ENCODE peak calls at places on chromosomes 4 and X, in seven cellular contexts. One of them, this sample, is unnamed.

GRCh38 chr4:16859031-16859430 is 39.4 kb downstream of the LDB2 start:
- DNase-seq in SK-N-SH: no peak
- DNase-seq in HCT116: no peak
- DNase-seq in K562: no peak
- DNase-seq in H1: no peak
- DNase-seq in HepG2: no peak
- DNase-seq in GM12878: no peak
- DNase-seq in this sample: no peak

GRCh38 chr4:156298230-156298629 is 344.6 kb upstream of the CTSO start:
- DNase-seq in SK-N-SH: no peak
- DNase-seq in HCT116: no peak
- DNase-seq in K562: no peak
- DNase-seq in H1: no peak
- DNase-seq in HepG2: no peak
- DNase-seq in GM12878: no peak
- DNase-seq in this sample: no peak

GRCh38 chrX:7083468-7084396 is 63.8 kb upstream of the STS start:
- DNase-seq in SK-N-SH: no peak
- DNase-seq in HCT116: peak
- DNase-seq in K562: no peak
- DNase-seq in H1: no peak
- DNase-seq in HepG2: no peak
- DNase-seq in GM12878: peak
- DNase-seq in this sample: no peak

GRCh38 chrX:152637649-152638442 is at the start of gene GABRQ:
- DNase-seq in SK-N-SH: peak
- DNase-seq in HCT116: peak
- DNase-seq in K562: peak
- DNase-seq in H1: peak
- DNase-seq in HepG2: no peak
- DNase-seq in GM12878: no peak
- DNase-seq in this sample: no peak

GRCh38 chr4:80471701-80472100 is 136.2 kb downstream of the CFAP299 start:
- DNase-seq in SK-N-SH: no peak
- DNase-seq in HCT116: no peak
- DNase-seq in K562: no peak
- DNase-seq in H1: no peak
- DNase-seq in HepG2: no peak
- DNase-seq in GM12878: no peak
- DNase-seq in this sample: peak

GRCh38 chrX:1417921-1418875 is 26.3 kb upstream of the SLC25A6 start:
- DNase-seq in SK-N-SH: no peak
- DNase-seq in HCT116: no peak
- DNase-seq in K562: no peak
- DNase-seq in H1: no peak
- DNase-seq in HepG2: no peak
- DNase-seq in GM12878: no peak
- DNase-seq in this sample: no peak

GRCh38 chr4:141427726-141428296 is 207.1 kb downstream of the ZNF330 start:
- DNase-seq in SK-N-SH: no peak
- DNase-seq in HCT116: no peak
- DNase-seq in K562: no peak
- DNase-seq in H1: no peak
- DNase-seq in HepG2: no peak
- DNase-seq in GM12878: no peak
- DNase-seq in this sample: no peak

GRCh38 chr4:154332681-154333421 is 158.7 kb downstream of the DCHS2 start:
- DNase-seq in SK-N-SH: peak
- DNase-seq in HCT116: no peak
- DNase-seq in K562: no peak
- DNase-seq in H1: peak
- DNase-seq in HepG2: no peak
- DNase-seq in GM12878: peak
- DNase-seq in this sample: no peak

GRCh38 chr4:91058345-91058744 is 931.2 kb downstream of the CCSER1 start:
- DNase-seq in SK-N-SH: no peak
- DNase-seq in HCT116: no peak
- DNase-seq in K562: no peak
- DNase-seq in H1: no peak
- DNase-seq in HepG2: no peak
- DNase-seq in GM12878: no peak
- DNase-seq in this sample: no peak

GRCh38 chrX:48493890-48494364 is 14.9 kb upstream of the PORCN start:
- DNase-seq in SK-N-SH: no peak
- DNase-seq in HCT116: peak
- DNase-seq in K562: peak
- DNase-seq in H1: peak
- DNase-seq in HepG2: peak
- DNase-seq in GM12878: no peak
- DNase-seq in this sample: peak

GRCh38 chr4:34422472-34422871 is 1821.8 kb downstream of the ARAP2 start:
- DNase-seq in SK-N-SH: no peak
- DNase-seq in HCT116: no peak
- DNase-seq in K562: no peak
- DNase-seq in H1: no peak
- DNase-seq in HepG2: no peak
- DNase-seq in GM12878: no peak
- DNase-seq in this sample: peak

GRCh38 chr4:26032572-26033320 is 118.7 kb downstream of the SMIM20 start:
- DNase-seq in SK-N-SH: no peak
- DNase-seq in HCT116: no peak
- DNase-seq in K562: no peak
- DNase-seq in H1: no peak
- DNase-seq in HepG2: peak
- DNase-seq in GM12878: no peak
- DNase-seq in this sample: no peak

GRCh38 chr4:36676139-36677050 is 395.0 kb downstream of the DTHD1 start:
- DNase-seq in SK-N-SH: no peak
- DNase-seq in HCT116: no peak
- DNase-seq in K562: no peak
- DNase-seq in H1: no peak
- DNase-seq in HepG2: no peak
- DNase-seq in GM12878: no peak
- DNase-seq in this sample: peak

GRCh38 chr4:187451776-187452175 is 543.8 kb upstream of the ZFP42 start:
- DNase-seq in SK-N-SH: no peak
- DNase-seq in HCT116: no peak
- DNase-seq in K562: no peak
- DNase-seq in H1: no peak
- DNase-seq in HepG2: no peak
- DNase-seq in GM12878: no peak
- DNase-seq in this sample: no peak

GRCh38 chr4:85929926-85930325 is 429.9 kb downstream of the MAPK10 start:
- DNase-seq in SK-N-SH: no peak
- DNase-seq in HCT116: no peak
- DNase-seq in K562: no peak
- DNase-seq in H1: peak
- DNase-seq in HepG2: peak
- DNase-seq in GM12878: no peak
- DNase-seq in this sample: peak

GRCh38 chr4:26235500-26235899 is 85.3 kb upstream of the RBPJ start:
- DNase-seq in SK-N-SH: no peak
- DNase-seq in HCT116: no peak
- DNase-seq in K562: no peak
- DNase-seq in H1: no peak
- DNase-seq in HepG2: no peak
- DNase-seq in GM12878: no peak
- DNase-seq in this sample: no peak

GRCh38 chr4:158824425-158825274 is 55.8 kb downstream of the FNIP2 start:
- DNase-seq in SK-N-SH: peak
- DNase-seq in HCT116: no peak
- DNase-seq in K562: no peak
- DNase-seq in H1: no peak
- DNase-seq in HepG2: no peak
- DNase-seq in GM12878: no peak
- DNase-seq in this sample: no peak

GRCh38 chr4:61277785-61278184 is 77.7 kb downstream of the ADGRL3 start:
- DNase-seq in SK-N-SH: no peak
- DNase-seq in HCT116: no peak
- DNase-seq in K562: no peak
- DNase-seq in H1: no peak
- DNase-seq in HepG2: no peak
- DNase-seq in GM12878: no peak
- DNase-seq in this sample: peak

GRCh38 chr4:130233377-130234047 is 1137.6 kb downstream of the C4orf33 start:
- DNase-seq in SK-N-SH: no peak
- DNase-seq in HCT116: no peak
- DNase-seq in K562: no peak
- DNase-seq in H1: no peak
- DNase-seq in HepG2: no peak
- DNase-seq in GM12878: peak
- DNase-seq in this sample: peak

GRCh38 chr4:94649381-94650128 is 108.2 kb upstream of the BMPR1B start:
- DNase-seq in SK-N-SH: no peak
- DNase-seq in HCT116: no peak
- DNase-seq in K562: no peak
- DNase-seq in H1: no peak
- DNase-seq in HepG2: no peak
- DNase-seq in GM12878: no peak
- DNase-seq in this sample: no peak

GRCh38 chrX:7448123-7448522 is 300.2 kb upstream of the PUDP start:
- DNase-seq in SK-N-SH: no peak
- DNase-seq in HCT116: no peak
- DNase-seq in K562: no peak
- DNase-seq in H1: no peak
- DNase-seq in HepG2: no peak
- DNase-seq in GM12878: no peak
- DNase-seq in this sample: no peak

GRCh38 chr4:98720871-98721480 is 62.6 kb upstream of the TSPAN5 start:
- DNase-seq in SK-N-SH: no peak
- DNase-seq in HCT116: peak
- DNase-seq in K562: no peak
- DNase-seq in H1: no peak
- DNase-seq in HepG2: no peak
- DNase-seq in GM12878: no peak
- DNase-seq in this sample: no peak

GRCh38 chrX:27987862-27988646 is 6.8 kb upstream of the DCAF8L1 start:
- DNase-seq in SK-N-SH: no peak
- DNase-seq in HCT116: no peak
- DNase-seq in K562: no peak
- DNase-seq in H1: no peak
- DNase-seq in HepG2: peak
- DNase-seq in GM12878: no peak
- DNase-seq in this sample: no peak

GRCh38 chr4:56986952-56987351 is 8.3 kb downstream of the POLR2B start:
- DNase-seq in SK-N-SH: no peak
- DNase-seq in HCT116: no peak
- DNase-seq in K562: no peak
- DNase-seq in H1: no peak
- DNase-seq in HepG2: no peak
- DNase-seq in GM12878: no peak
- DNase-seq in this sample: no peak

GRCh38 chrX:111123125-111123524 is 27.1 kb downstream of the PAK3 start:
- DNase-seq in SK-N-SH: no peak
- DNase-seq in HCT116: no peak
- DNase-seq in K562: no peak
- DNase-seq in H1: no peak
- DNase-seq in HepG2: no peak
- DNase-seq in GM12878: no peak
- DNase-seq in this sample: no peak

GRCh38 chr4:32172761-32173160 is 1452.6 kb downstream of the PCDH7 start:
- DNase-seq in SK-N-SH: no peak
- DNase-seq in HCT116: no peak
- DNase-seq in K562: no peak
- DNase-seq in H1: no peak
- DNase-seq in HepG2: no peak
- DNase-seq in GM12878: no peak
- DNase-seq in this sample: no peak
- TF ChIP-seq JUND in SK-N-SH: no peak
- TF ChIP-seq JUND in HCT116: no peak
- TF ChIP-seq JUND in K562: no peak
- TF ChIP-seq JUND in H1: no peak
- TF ChIP-seq JUND in HepG2: no peak
- TF ChIP-seq JUND in GM12878: no peak
- TF ChIP-seq JUND in this sample: no peak

GRCh38 chr4:54745031-54745770 is 87.4 kb downstream of the KIT start:
- DNase-seq in SK-N-SH: no peak
- DNase-seq in HCT116: no peak
- DNase-seq in K562: no peak
- DNase-seq in H1: no peak
- DNase-seq in HepG2: no peak
- DNase-seq in GM12878: no peak
- DNase-seq in this sample: no peak
- TF ChIP-seq JUND in SK-N-SH: no peak
- TF ChIP-seq JUND in HCT116: no peak
- TF ChIP-seq JUND in K562: no peak
- TF ChIP-seq JUND in H1: no peak
- TF ChIP-seq JUND in HepG2: no peak
- TF ChIP-seq JUND in GM12878: no peak
- TF ChIP-seq JUND in this sample: no peak

GRCh38 chr4:140213736-140214135 is 59.8 kb upstream of the MAML3 start:
- DNase-seq in SK-N-SH: no peak
- DNase-seq in HCT116: no peak
- DNase-seq in K562: no peak
- DNase-seq in H1: no peak
- DNase-seq in HepG2: no peak
- DNase-seq in GM12878: no peak
- DNase-seq in this sample: no peak
- TF ChIP-seq JUND in SK-N-SH: no peak
- TF ChIP-seq JUND in HCT116: peak
- TF ChIP-seq JUND in K562: no peak
- TF ChIP-seq JUND in H1: no peak
- TF ChIP-seq JUND in HepG2: no peak
- TF ChIP-seq JUND in GM12878: no peak
- TF ChIP-seq JUND in this sample: no peak

DNA sequence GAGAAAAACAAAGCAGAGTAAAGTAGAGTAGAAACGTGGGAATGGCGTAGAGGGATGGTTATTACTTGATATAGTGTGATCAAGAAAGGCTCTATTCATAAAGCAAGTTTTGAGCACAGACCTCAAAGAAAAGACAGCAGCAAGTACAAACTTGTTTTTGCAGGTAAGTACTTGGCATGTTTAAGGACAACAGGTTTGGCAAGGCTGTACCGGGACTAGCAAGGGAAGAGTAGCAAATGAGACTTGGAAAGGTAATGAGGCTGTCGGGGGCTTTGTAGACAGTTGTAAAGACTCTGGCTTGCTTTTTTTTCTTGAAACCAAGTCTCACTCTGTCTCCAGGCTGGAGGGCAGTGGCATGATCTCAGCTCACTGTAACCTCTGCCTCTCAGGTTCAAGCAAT is 40.9 kb downstream of the NEK1 start:
- DNase-seq in SK-N-SH: no peak
- DNase-seq in HCT116: no peak
- DNase-seq in K562: no peak
- DNase-seq in H1: no peak
- DNase-seq in HepG2: no peak
- DNase-seq in GM12878: no peak
- DNase-seq in this sample: no peak
- TF ChIP-seq JUND in SK-N-SH: no peak
- TF ChIP-seq JUND in HCT116: no peak
- TF ChIP-seq JUND in K562: no peak
- TF ChIP-seq JUND in H1: no peak
- TF ChIP-seq JUND in HepG2: no peak
- TF ChIP-seq JUND in GM12878: no peak
- TF ChIP-seq JUND in this sample: no peak

GRCh38 chr4:67624939-67625338 is 66.4 kb downstream of the STAP1 start:
- DNase-seq in SK-N-SH: no peak
- DNase-seq in HCT116: no peak
- DNase-seq in K562: no peak
- DNase-seq in H1: no peak
- DNase-seq in HepG2: no peak
- DNase-seq in GM12878: no peak
- DNase-seq in this sample: no peak
- TF ChIP-seq JUND in SK-N-SH: no peak
- TF ChIP-seq JUND in HCT116: no peak
- TF ChIP-seq JUND in K562: no peak
- TF ChIP-seq JUND in H1: no peak
- TF ChIP-seq JUND in HepG2: no peak
- TF ChIP-seq JUND in GM12878: no peak
- TF ChIP-seq JUND in this sample: no peak